ENCODE peak calls at places on chromosomes 1 and 21, in four cellular contexts. G, Y, D and P are unnamed samples.

GRCh38 chr1:21539933-21540332 is 30.7 kb downstream of the ALPL start:
- DNase-seq in G (peak; percentile 38), Y (peak; percentile 12), D (no peak), P (no peak)

GRCh38 chr1:5976726-5977493 is 15.3 kb downstream of the NPHP4 start:
- DNase-seq in G (no peak), Y (no peak), D (no peak), P (no peak)

GRCh38 chr1:35253941-35254340 is 14.6 kb upstream of the ZMYM4 start:
- DNase-seq in G (no peak), Y (no peak), D (no peak), P (no peak)

GRCh38 chr1:241513378-241513777 is 6.2 kb downstream of the FH start:
- DNase-seq in G (no peak), Y (no peak), D (no peak), P (no peak)

GRCh38 chr21:38012700-38013099 is 96.4 kb upstream of the KCNJ6 start:
- DNase-seq in G (no peak), Y (no peak), D (peak; percentile 2), P (no peak)

GRCh38 chr1:10056599-10056987 is 23.8 kb downstream of the UBE4B start:
- DNase-seq in G (no peak), Y (no peak), D (no peak), P (no peak)

GRCh38 chr1:3009556-3009955 is 11.7 kb upstream of the ACTRT2 start:
- DNase-seq in G (no peak), Y (no peak), D (no peak), P (no peak)

GRCh38 chr1:93907718-93908117 is 1.5 kb downstream of the GCLM start:
- DNase-seq in G (no peak), Y (no peak), D (no peak), P (no peak)

GRCh38 chr1:34746785-34747637 is 7.8 kb upstream of the GJB5 start:
- DNase-seq in G (no peak), Y (no peak), D (no peak), P (no peak)

GRCh38 chr1:238701024-238701423 is 685.3 kb upstream of the CHRM3 start:
- DNase-seq in G (no peak), Y (no peak), D (no peak), P (no peak)

GRCh38 chr1:186511761-186512637 is 51.1 kb upstream of the PDC start:
- DNase-seq in G (no peak), Y (no peak), D (no peak), P (no peak)

GRCh38 chr1:223771814-223772770 is 59.8 kb downstream of the CAPN2 start:
- DNase-seq in G (peak; percentile 76), Y (peak; percentile 25), D (peak; percentile 70), P (no peak)

GRCh38 chr1:201251411-201251810 is 31.9 kb upstream of the PKP1 start:
- DNase-seq in G (no peak), Y (no peak), D (no peak), P (no peak)

GRCh38 chr1:83932281-83932680 is 66.7 kb downstream of the TTLL7 start:
- DNase-seq in G (no peak), Y (no peak), D (no peak), P (no peak)

GRCh38 chr1:9753121-9753531 is 70.6 kb downstream of the CLSTN1 start:
- DNase-seq in G (peak; percentile 26), Y (no peak), D (no peak), P (no peak)

GRCh38 chr1:117142200-117142599 is 20.7 kb upstream of the TRIM45 start:
- DNase-seq in G (no peak), Y (no peak), D (no peak), P (no peak)

GRCh38 chr1:218474089-218474488 is 129.0 kb downstream of the TGFB2 start:
- DNase-seq in G (no peak), Y (no peak), D (no peak), P (no peak)

GRCh38 chr21:41606706-41607105 is 98.7 kb upstream of the TMPRSS2 start:
- DNase-seq in G (no peak), Y (no peak), D (no peak), P (no peak)

GRCh38 chr1:32234792-32235191 is 12.2 kb upstream of the FAM167B start:
- DNase-seq in G (no peak), Y (no peak), D (no peak), P (no peak)

GRCh38 chr21:43981871-43982210 is 30.3 kb upstream of the TRAPPC10 start:
- DNase-seq in G (no peak), Y (no peak), D (no peak), P (no peak)

GRCh38 chr1:197600751-197601150 is 174.5 kb downstream of the DENND1B start:
- DNase-seq in G (no peak), Y (no peak), D (no peak), P (no peak)

GRCh38 chr1:62247391-62248168 is 52.9 kb downstream of the L1TD1 start:
- DNase-seq in G (no peak), Y (no peak), D (no peak), P (no peak)

GRCh38 chr1:205748398-205749093 is 1.4 kb downstream of the NUCKS1 start:
- DNase-seq in G (peak; percentile 33), Y (peak; percentile 59), D (peak; percentile 43), P (peak; percentile 19)

GRCh38 chr1:21564521-21565095 is 55.4 kb downstream of the ALPL start:
- DNase-seq in G (no peak), Y (no peak), D (no peak), P (no peak)

GRCh38 chr1:159821171-159821867 is 5.4 kb upstream of the SLAMF8 start:
- DNase-seq in G (no peak), Y (no peak), D (no peak), P (no peak)

GRCh38 chr21:17454315-17455027 is 58.4 kb upstream of the CXADR start:
- DNase-seq in G (peak; percentile 49), Y (peak; percentile 70), D (peak; percentile 70), P (peak; percentile 37)

GRCh38 chr1:236753554-236753953 is 41.5 kb upstream of the MTR start:
- DNase-seq in G (no peak), Y (no peak), D (no peak), P (no peak)

GRCh38 chr1:119861547-119861946 is 34.8 kb downstream of the ADAM30 start:
- DNase-seq in G (no peak), Y (no peak), D (no peak), P (no peak)

GRCh38 chr1:94121411-94121821 is 468 bp upstream of the ABCA4 start:
- DNase-seq in G (no peak), Y (no peak), D (no peak), P (no peak)

GRCh38 chr1:226551299-226551698 is 2.7 kb downstream of the STUM start:
- DNase-seq in G (no peak), Y (no peak), D (no peak), P (no peak)

GRCh38 chr1:146032613-146033219 is 11.2 kb upstream of the HJV start:
- DNase-seq in G (no peak), Y (no peak), D (peak; percentile 63), P (no peak)

GRCh38 chr1:37303884-37304574 is 170.4 kb upstream of the ZC3H12A start:
- DNase-seq in G (no peak), Y (no peak), D (no peak), P (no peak)

GRCh38 chr1:197268012-197268411 is at the start of gene CRB1:
- DNase-seq in G (no peak), Y (no peak), D (peak; percentile 59), P (no peak)

GRCh38 chr1:24015226-24016210 is 35.4 kb upstream of the SRSF10 start:
- DNase-seq in G (no peak), Y (no peak), D (no peak), P (no peak)

GRCh38 chr1:24283326-24284155 is 35.6 kb upstream of the GRHL3 start:
- DNase-seq in G (peak; percentile 69), Y (no peak), D (no peak), P (no peak)